ENCODE peak calls at places on chromosome 10, in nine cellular contexts. O is NCI-H1092 treated with DMSO at 0.1 percent for 48 hours, C is HAP-1, M is HCEC 1CT, D is AG08396, T is posterior cingulate gyrus, B is fibroblast of villous mesenchyme, U is IMR-90, A is T-cell. G is an unnamed sample.

GRCh38 chr10:97307866-97308780 is 10.9 kb upstream of the FRAT1 start:
- DNase-seq in O (no peak), C (no peak), M (no peak), D (no peak), T (no peak), B (no peak), U (no peak), A (no peak), G (no peak)

GRCh38 chr10:126528320-126528835 is 140.1 kb upstream of the ADAM12 start:
- DNase-seq in O (no peak), C (no peak), M (no peak), D (no peak), T (no peak), B (no peak), U (no peak), A (no peak), G (no peak)

GRCh38 chr10:120415709-120416330 is 41.2 kb upstream of the PLPP4 start:
- DNase-seq in O (no peak), C (no peak), M (no peak), D (peak; percentile 54), T (no peak), B (peak; percentile 71), U (peak; percentile 38), A (no peak), G (no peak)

GRCh38 chr10:125060851-125061556 is 99.4 kb downstream of the CTBP2 start:
- DNase-seq in O (peak; percentile 19), C (peak; percentile 81), M (peak; percentile 73), D (peak; percentile 80), T (peak; percentile 69), B (peak; percentile 90), U (peak; percentile 80), A (peak; percentile 29), G (peak; percentile 90)

GRCh38 chr10:11934262-11934661 is 108.3 kb downstream of the UPF2 start:
- DNase-seq in O (no peak), C (peak; percentile 36), M (no peak), D (peak; percentile 42), T (no peak), B (peak; percentile 15), U (no peak), A (no peak), G (no peak)

GRCh38 chr10:82867056-82867455 is 992.1 kb downstream of the NRG3 start:
- DNase-seq in O (no peak), C (no peak), M (no peak), D (no peak), T (no peak), B (no peak), U (no peak), A (no peak), G (no peak)

GRCh38 chr10:102752934-102753664 is 9.4 kb downstream of the WBP1L start:
- DNase-seq in O (no peak), C (peak; percentile 38), M (peak; percentile 81), D (peak; percentile 42), T (no peak), B (peak; percentile 99), U (peak; percentile 83), A (no peak), G (no peak)

GRCh38 chr10:46992794-46993552 is 81.7 kb downstream of the PTPN20 start:
- DNase-seq in O (peak; percentile 29), C (peak; percentile 35), M (peak; percentile 35), D (peak; percentile 39), T (no peak), B (peak; percentile 14), U (peak; percentile 50), A (no peak), G (peak; percentile 42)

GRCh38 chr10:104327745-104328635 is 10.3 kb downstream of the ITPRIP start:
- DNase-seq in O (no peak), C (peak; percentile 85), M (peak; percentile 62), D (peak; percentile 66), T (no peak), B (peak; percentile 80), U (peak; percentile 89), A (no peak), G (peak; percentile 50)

GRCh38 chr10:3398825-3399646 is 226.5 kb upstream of the PITRM1 start:
- DNase-seq in O (no peak), C (no peak), M (no peak), D (no peak), T (no peak), B (no peak), U (no peak), A (no peak), G (peak; percentile 69)

GRCh38 chr10:132623996-132624846 is 86.6 kb downstream of the INPP5A start:
- DNase-seq in O (no peak), C (no peak), M (no peak), D (no peak), T (no peak), B (no peak), U (no peak), A (no peak), G (no peak)

GRCh38 chr10:10773109-10773508 is 244.6 kb upstream of the CELF2 start:
- DNase-seq in O (no peak), C (no peak), M (no peak), D (no peak), T (no peak), B (no peak), U (no peak), A (no peak), G (no peak)

GRCh38 chr10:89793649-89794254 is 92.4 kb downstream of the KIF20B start:
- DNase-seq in O (peak; percentile 51), C (peak; percentile 56), M (peak; percentile 48), D (peak; percentile 73), T (no peak), B (peak; percentile 82), U (peak; percentile 74), A (peak; percentile 16), G (peak; percentile 71)

GRCh38 chr10:88126699-88127098 is 263.3 kb downstream of the PTEN start:
- DNase-seq in O (no peak), C (no peak), M (no peak), D (no peak), T (no peak), B (no peak), U (no peak), A (no peak), G (no peak)

GRCh38 chr10:97445722-97446639 is at the start of the genes EXOSC1 and ZDHHC16:
- DNase-seq in O (peak; percentile 90), C (peak; percentile 95), M (peak; percentile 97), D (peak; percentile 98), T (peak; percentile 87), B (peak; percentile 97), U (peak; percentile 97), A (peak; percentile 84), G (peak; percentile 97)

GRCh38 chr10:93058139-93058538 is 2.5 kb upstream of the CYP26C1 start:
- DNase-seq in O (no peak), C (no peak), M (peak; percentile 20), D (peak; percentile 29), T (no peak), B (no peak), U (peak; percentile 41), A (no peak), G (no peak)

GRCh38 chr10:113158183-113158582 is 208.1 kb downstream of the TCF7L2 start:
- DNase-seq in O (no peak), C (peak; percentile 79), M (no peak), D (peak; percentile 57), T (no peak), B (no peak), U (peak; percentile 44), A (no peak), G (no peak)

GRCh38 chr10:82942572-82943091 is 1067.6 kb downstream of the NRG3 start:
- DNase-seq in O (no peak), C (no peak), M (no peak), D (no peak), T (no peak), B (peak; percentile 40), U (no peak), A (no peak), G (no peak)

GRCh38 chr10:101778151-101778780 is 2.4 kb upstream of the FGF8 start:
- DNase-seq in O (no peak), C (no peak), M (no peak), D (no peak), T (no peak), B (no peak), U (no peak), A (no peak), G (no peak)

GRCh38 chr10:17453377-17454091 is 861 bp downstream of the ST8SIA6 start:
- DNase-seq in O (peak; percentile 1), C (peak; percentile 65), M (peak; percentile 3), D (peak; percentile 54), T (no peak), B (peak; percentile 16), U (no peak), A (peak; percentile 41), G (no peak)

GRCh38 chr10:42744134-42744701 is 38.4 kb upstream of the BMS1 start:
- DNase-seq in O (no peak), C (no peak), M (no peak), D (no peak), T (no peak), B (no peak), U (no peak), A (no peak), G (no peak)

GRCh38 chr10:5464521-5464920 is 34.8 kb downstream of the CALML5 start:
- DNase-seq in O (no peak), C (no peak), M (no peak), D (no peak), T (no peak), B (no peak), U (no peak), A (no peak), G (no peak)

GRCh38 chr10:119030421-119031250 is 1.1 kb downstream of the NANOS1 start:
- DNase-seq in O (peak; percentile 43), C (peak; percentile 70), M (peak; percentile 22), D (peak; percentile 49), T (peak; percentile 23), B (peak; percentile 63), U (peak; percentile 47), A (peak; percentile 40), G (no peak)